ENCODE peak calls at places on chromosomes 11 and 22, in four cellular contexts. N, W, L and M are unnamed samples.
A peak's percentile ranks its signal among the peaks of the same experiment; 100 is the strongest.

GRCh38 chr11:2910401-2910955 is 18.7 kb downstream of the PHLDA2 start:
- DNase-seq in W (no peak), L (no peak), N (no peak), M (no peak)

GRCh38 chr11:35218956-35219355 is 80.0 kb downstream of the CD44 start:
- DNase-seq in L (no peak), W (no peak), N (no peak), M (no peak)

GRCh38 chr11:102912482-102912830 is 37.7 kb upstream of the MMP12 start:
- DNase-seq in L (no peak), N (no peak), W (no peak), M (no peak)

GRCh38 chr11:111412293-111412692 is 33.2 kb upstream of the POU2AF1 start:
- DNase-seq in N (no peak), L (no peak), W (no peak), M (no peak)

GRCh38 chr22:25853501-25853900 is 111.5 kb downstream of the MYO18B start:
- DNase-seq in N (no peak), W (peak; percentile 39), L (no peak), M (peak; percentile 21)

GRCh38 chr11:75186999-75187398 is 36.1 kb downstream of the SLCO2B1 start:
- DNase-seq in N (no peak), L (no peak), W (no peak), M (no peak)

GRCh38 chr11:76672431-76673163 is 2.0 kb upstream of the LRRC32 start:
- DNase-seq in W (no peak), N (no peak), L (no peak), M (peak; percentile 49)

GRCh38 chr11:10204021-10204420 is 90.0 kb downstream of the SBF2 start:
- DNase-seq in N (no peak), W (no peak), L (no peak), M (no peak)

GRCh38 chr11:78801161-78801884 is 226.7 kb upstream of the NARS2 start:
- DNase-seq in L (no peak), N (peak; percentile 43), W (no peak), M (peak; percentile 60)

GRCh38 chr11:104524276-104524675 is 360.3 kb upstream of the PDGFD start:
- DNase-seq in L (no peak), W (no peak), N (no peak), M (no peak)

GRCh38 chr11:66971483-66971882 is 3.6 kb upstream of the C11orf86 start:
- DNase-seq in W (no peak), L (no peak), N (no peak), M (no peak)

GRCh38 chr11:76823481-76824028 is 37.2 kb upstream of the ACER3 start:
- DNase-seq in W (peak; percentile 79), N (peak; percentile 89), L (no peak), M (peak; percentile 40)

GRCh38 chr11:44982496-44983062 is 31.9 kb upstream of the TP53I11 start:
- DNase-seq in L (peak; percentile 5), W (no peak), N (no peak), M (no peak)

GRCh38 chr11:235180-235997 is 753 bp downstream of the SIRT3 start:
- DNase-seq in N (no peak), W (no peak), L (no peak), M (no peak)

GRCh38 chr11:17635551-17635938 is 83.8 kb upstream of the MYOD1 start:
- DNase-seq in L (peak; percentile 54), N (no peak), W (peak; percentile 15), M (no peak)

GRCh38 chr11:78338138-78338537 is 79.5 kb downstream of the GAB2 start:
- DNase-seq in N (no peak), W (no peak), L (no peak), M (peak; percentile 74)

GRCh38 chr11:27349919-27350318 is 13.1 kb downstream of the CCDC34 start:
- DNase-seq in W (no peak), L (no peak), N (no peak), M (no peak)

GRCh38 chr11:134283461-134284230 is 7.5 kb downstream of the GLB1L3 start:
- DNase-seq in N (no peak), W (no peak), L (no peak), M (no peak)

GRCh38 chr11:110761994-110762393 is 49.8 kb upstream of the ARHGAP20 start:
- DNase-seq in N (no peak), W (no peak), L (no peak), M (no peak)

GRCh38 chr11:2672553-2673249 is 27.1 kb downstream of the KCNQ1OT1 start:
- DNase-seq in L (no peak), N (no peak), W (no peak), M (no peak)

GRCh38 chr11:125114518-125114917 is 3.1 kb upstream of the TMEM218 start:
- DNase-seq in N (peak; percentile 35), L (peak; percentile 53), W (no peak), M (peak; percentile 20)

GRCh38 chr11:68081691-68082090 is 39.5 kb downstream of the CHKA start:
- DNase-seq in N (no peak), W (no peak), L (no peak), M (no peak)

GRCh38 chr11:118401880-118402590 is 629 bp downstream of the ATP5MG start:
- DNase-seq in L (no peak), N (peak; percentile 10), W (peak; percentile 19), M (peak; percentile 45)

GRCh38 chr22:37186228-37186996 is 1.6 kb downstream of the C1QTNF6 start:
- DNase-seq in L (no peak), W (peak; percentile 80), N (peak; percentile 94), M (peak; percentile 81)

GRCh38 chr11:47533690-47534135 is 19.2 kb downstream of the CELF1 start:
- DNase-seq in W (no peak), L (no peak), N (no peak), M (no peak)

GRCh38 chr22:47154621-47155081 is 392.2 kb downstream of the TBC1D22A start:
- DNase-seq in L (no peak), N (no peak), W (no peak), M (no peak)

GRCh38 chr22:42885446-42885845 is 28.4 kb upstream of the ARFGAP3 start:
- DNase-seq in N (no peak), W (no peak), L (no peak), M (no peak)

GRCh38 chr11:44110231-44110679 is 14.8 kb downstream of the EXT2 start:
- DNase-seq in N (peak; percentile 49), W (peak; percentile 62), L (peak; percentile 64), M (peak; percentile 60)

GRCh38 chr11:7555067-7555699 is 41.4 kb downstream of the PPFIBP2 start:
- DNase-seq in W (no peak), N (no peak), L (no peak), M (no peak)

GRCh38 chr11:69437001-69437875 is 44.2 kb upstream of the LINC01488 start:
- DNase-seq in W (no peak), L (peak; percentile 60), N (peak; percentile 73), M (no peak)
- TF ChIP-seq CTCF in W (peak; percentile 5), L (no peak), N (no peak), M (no peak)

DNA sequence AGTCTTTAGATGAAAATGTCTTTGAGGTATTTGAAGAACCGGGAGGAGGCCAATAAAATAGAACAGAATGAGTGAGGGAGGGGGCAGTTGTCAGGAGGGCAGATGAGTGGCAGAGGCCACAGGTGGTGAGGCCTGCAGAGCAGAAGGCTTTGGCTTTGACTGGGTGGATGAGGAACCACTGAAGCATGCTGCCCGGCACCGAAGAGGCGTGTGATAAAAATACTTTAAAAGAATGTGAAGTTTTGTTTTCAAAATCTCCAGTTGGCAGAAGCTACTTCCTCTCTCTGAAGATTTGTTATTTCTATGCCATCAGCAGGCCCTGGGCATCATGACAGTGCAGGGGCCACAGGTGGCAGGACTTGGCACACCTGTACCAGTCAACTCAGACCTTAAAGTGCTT is 6.3 kb downstream of the MS4A12 start:
- DNase-seq in L (no peak), N (no peak), W (no peak), M (no peak)
- TF ChIP-seq MAX in L (no peak), N (no peak), W (no peak), M (no peak)

GRCh38 chr11:13152736-13153541 is 124.7 kb upstream of the BMAL1 start:
- DNase-seq in N (peak; percentile 44), W (no peak), L (no peak), M (no peak)
- TF ChIP-seq CTCF in N (peak; percentile 84), W (peak; percentile 77), L (no peak), M (no peak)

GRCh38 chr11:64870893-64871849 is 7.2 kb downstream of the EHD1 start:
- DNase-seq in N (no peak), W (no peak), L (no peak), M (no peak)
- TF ChIP-seq MAX in N (no peak), W (no peak), L (no peak), M (no peak)

GRCh38 chr11:19116971-19117759 is at the start of gene ZDHHC13:
- DNase-seq in N (peak; percentile 91), L (peak; percentile 98), W (peak; percentile 97), M (peak; percentile 93)
- TF ChIP-seq CTCF in N (peak; percentile 51), L (no peak), W (peak; percentile 53), M (peak; percentile 27)

GRCh38 chr11:31817621-31818493 is 6.7 kb upstream of the PAX6 start:
- DNase-seq in N (no peak), L (peak; percentile 76), W (no peak), M (no peak)

GRCh38 chr11:31820438-31820818 is 9.3 kb upstream of the PAX6 start:
- DNase-seq in L (peak; percentile 63), W (no peak), N (no peak), M (no peak)

GRCh38 chr11:31821235-31821764 is 10.2 kb upstream of the PAX6 start:
- DNase-seq in N (no peak), L (no peak), W (no peak), M (no peak)

GRCh38 chr11:31818874-31819331 is 7.8 kb upstream of the PAX6 start:
- DNase-seq in L (peak; percentile 55), N (no peak), W (no peak), M (no peak)

GRCh38 chr11:31819533-31820437 is 8.7 kb upstream of the PAX6 start:
- DNase-seq in N (no peak), L (peak; percentile 63), W (no peak), M (no peak)
- TF ChIP-seq MAX in N (no peak), L (no peak), W (no peak), M (no peak)

DNA sequence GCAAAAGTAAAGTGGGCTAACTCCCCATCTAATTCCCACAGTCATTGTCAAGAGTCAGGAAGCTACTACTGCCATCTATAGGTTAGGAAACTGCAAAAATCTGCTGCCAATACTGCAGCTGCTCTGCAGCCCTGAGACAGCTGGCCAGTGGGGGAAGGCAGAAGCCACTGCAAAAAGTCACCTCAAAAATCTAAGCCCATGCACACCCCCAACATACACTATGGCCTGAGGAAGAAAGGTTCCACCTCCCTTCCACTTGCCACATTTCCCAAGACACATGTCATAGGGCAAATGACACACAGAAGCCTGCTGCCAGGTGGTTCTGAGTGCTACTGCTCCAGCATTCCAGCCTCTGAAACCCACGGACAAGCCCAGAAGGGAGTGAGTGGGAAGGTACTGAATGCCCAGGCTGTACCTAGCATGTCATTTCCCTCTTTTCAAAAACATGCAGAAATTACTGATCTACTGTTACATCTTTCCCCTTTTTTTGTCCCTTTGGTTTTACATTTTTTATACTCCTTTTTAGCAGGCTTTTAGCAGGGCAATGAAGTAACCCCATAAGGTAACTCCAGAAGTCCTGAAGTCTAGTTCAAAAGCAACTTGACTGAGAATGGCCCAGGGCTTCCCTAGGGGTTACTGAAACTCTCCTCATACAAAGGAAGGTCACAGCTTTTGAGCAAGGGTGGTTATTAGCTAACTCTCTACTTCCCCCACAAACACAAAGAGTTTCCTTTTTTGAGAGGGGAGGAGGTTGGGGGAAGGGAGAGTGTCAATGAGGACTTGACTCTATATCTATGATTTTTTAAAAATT is 36.8 kb downstream of the DGCR2 start:
- DNase-seq in N (peak; percentile 18), W (peak; percentile 54), L (no peak), M (peak; percentile 95)
- TF ChIP-seq CTCF in N (peak; percentile 46), W (peak; percentile 78), L (no peak), M (peak; percentile 52)